ENCODE peak calls at places on chromosomes 11 and 22, in four cellular contexts. X, R, O and M are unnamed samples.

GRCh38 chr22:37676691-37677627 is 1.5 kb downstream of the LGALS1 start:
- DNase-seq in O (peak), R (peak), X (peak), M (peak)

GRCh38 chr11:74162688-74163467 is 7.9 kb downstream of the C2CD3 start:
- DNase-seq in O (no peak), X (no peak), R (no peak), M (no peak)

GRCh38 chr11:27281740-27282139 is 81.3 kb downstream of the CCDC34 start:
- DNase-seq in R (no peak), O (no peak), X (no peak), M (no peak)

GRCh38 chr22:22235564-22235963 is 9.0 kb upstream of the VPREB1 start:
- DNase-seq in R (no peak), X (no peak), O (no peak), M (peak)

GRCh38 chr11:65489061-65489705 is 9.7 kb upstream of the MALAT1 start:
- DNase-seq in X (peak), R (peak), O (no peak), M (peak)

GRCh38 chr11:134273317-134273712 is 2.9 kb upstream of the GLB1L3 start:
- DNase-seq in X (no peak), R (no peak), O (no peak), M (no peak)

GRCh38 chr11:57426439-57426753 is 525 bp downstream of the SLC43A3 start:
- DNase-seq in X (no peak), O (no peak), R (no peak), M (no peak)

GRCh38 chr11:71423181-71423790 is 24.9 kb downstream of the DHCR7 start:
- DNase-seq in O (no peak), R (no peak), X (no peak), M (no peak)

GRCh38 chr11:64924910-64925284 is 408 bp downstream of the PPP2R5B start:
- DNase-seq in X (no peak), O (no peak), R (no peak), M (no peak)

GRCh38 chr11:2375964-2376551 is 1.1 kb upstream of the CD81 start:
- DNase-seq in R (no peak), X (no peak), O (no peak), M (no peak)

GRCh38 chr22:28021116-28021997 is 102.3 kb upstream of the PITPNB start:
- DNase-seq in R (no peak), O (no peak), X (no peak), M (peak)

GRCh38 chr11:26931248-26931631 is 62.7 kb upstream of the FIBIN start:
- DNase-seq in X (no peak), O (no peak), R (no peak), M (no peak)

GRCh38 chr11:13480198-13480597 is 15.6 kb downstream of the PTH start:
- DNase-seq in X (no peak), O (no peak), R (no peak), M (no peak)

GRCh38 chr11:12693485-12694181 is 19.4 kb downstream of the TEAD1 start:
- DNase-seq in O (peak), X (no peak), R (peak), M (peak)

GRCh38 chr11:75673977-75674582 is 5.2 kb upstream of the MAP6 start:
- DNase-seq in O (no peak), X (no peak), R (no peak), M (peak)

GRCh38 chr11:40388097-40388818 is 1071.2 kb downstream of the LRRC4C start:
- DNase-seq in O (no peak), X (no peak), R (no peak), M (no peak)

GRCh38 chr11:2929511-2929879 is 275 bp upstream of the PHLDA2 start:
- DNase-seq in O (no peak), R (peak), X (no peak), M (no peak)

GRCh38 chr11:37984991-37985390 is 1387.0 kb upstream of the RAG2 start:
- DNase-seq in X (no peak), O (no peak), R (no peak), M (no peak)

GRCh38 chr22:37657590-37658132 is 862 bp upstream of the PDXP start:
- DNase-seq in R (no peak), X (no peak), O (no peak), M (no peak)

GRCh38 chr11:73810637-73811036 is 23.0 kb downstream of the MRPL48 start:
- DNase-seq in O (no peak), X (no peak), R (no peak), M (no peak)

GRCh38 chr22:36757608-36758220 is 18.2 kb downstream of the IFT27 start:
- DNase-seq in X (peak), R (peak), O (peak), M (peak)

GRCh38 chr11:104291646-104292045 is 127.7 kb upstream of the PDGFD start:
- DNase-seq in R (no peak), X (no peak), O (no peak), M (no peak)

GRCh38 chr11:65606876-65607613 is 7.0 kb downstream of the MAP3K11 start:
- DNase-seq in O (peak), X (peak), R (peak), M (peak)

GRCh38 chr11:43825217-43825816 is 55.3 kb upstream of the ALKBH3 start:
- DNase-seq in O (no peak), X (no peak), R (no peak), M (peak)

GRCh38 chr11:69904331-69905201 is 85.3 kb upstream of the FGF3 start:
- DNase-seq in X (no peak), R (no peak), O (no peak), M (no peak)

GRCh38 chr11:57604289-57605010 is 7.0 kb downstream of the SERPING1 start:
- DNase-seq in O (no peak), R (no peak), X (no peak), M (no peak)

GRCh38 chr22:36736701-36737320 is 33.3 kb upstream of the CACNG2 start:
- DNase-seq in O (no peak), X (no peak), R (no peak), M (peak)

GRCh38 chr11:62921573-62922188 is 518 bp upstream of the CHRM1 start:
- DNase-seq in R (no peak), O (no peak), X (no peak), M (no peak)

GRCh38 chr11:8097062-8097814 is 16.2 kb downstream of the TUB start:
- DNase-seq in X (no peak), R (no peak), O (no peak), M (peak)

GRCh38 chr22:45977003-45977395 is at the start of gene WNT7B:
- DNase-seq in X (no peak), O (no peak), R (no peak), M (no peak)
- H3K27ac ChIP-seq in X (no peak), O (no peak), R (no peak), M (no peak)

DNA sequence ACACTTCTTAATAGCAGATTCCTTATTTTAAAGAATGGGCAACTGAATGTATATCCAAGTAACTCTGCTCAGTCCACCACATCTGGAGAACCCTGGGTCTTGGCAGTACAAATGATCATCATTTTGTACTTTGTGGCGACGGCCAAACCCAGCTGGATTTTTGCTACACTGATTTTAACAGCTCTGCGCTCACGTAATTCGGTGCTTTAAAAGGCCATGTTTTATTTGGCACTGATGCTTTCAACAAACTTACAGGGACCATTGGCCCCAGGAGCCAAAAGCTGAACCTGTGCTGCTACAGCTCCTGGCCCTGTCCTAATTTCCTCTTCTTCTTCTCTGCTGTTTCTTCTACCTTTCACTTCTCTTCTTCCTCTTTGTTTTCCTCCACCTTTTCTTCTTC is 60.8 kb upstream of the PDE3B start:
- DNase-seq in O (no peak), X (no peak), R (no peak), M (no peak)
- H3K27ac ChIP-seq in O (no peak), X (no peak), R (no peak), M (no peak)

GRCh38 chr11:35321111-35321510 is 98.2 kb downstream of the SLC1A2 start:
- DNase-seq in O (no peak), X (no peak), R (no peak), M (no peak)
- H3K27ac ChIP-seq in O (no peak), X (no peak), R (peak), M (no peak)

GRCh38 chr11:85771568-85771967 is 39.4 kb downstream of the SYTL2 start:
- DNase-seq in O (no peak), R (no peak), X (no peak), M (no peak)
- H3K27ac ChIP-seq in O (no peak), R (no peak), X (no peak), M (no peak)

GRCh38 chr22:31585161-31585859 is 76.7 kb downstream of the PISD start:
- DNase-seq in X (no peak), R (no peak), O (no peak), M (no peak)
- H3K27ac ChIP-seq in X (no peak), R (peak), O (no peak), M (peak)

DNA sequence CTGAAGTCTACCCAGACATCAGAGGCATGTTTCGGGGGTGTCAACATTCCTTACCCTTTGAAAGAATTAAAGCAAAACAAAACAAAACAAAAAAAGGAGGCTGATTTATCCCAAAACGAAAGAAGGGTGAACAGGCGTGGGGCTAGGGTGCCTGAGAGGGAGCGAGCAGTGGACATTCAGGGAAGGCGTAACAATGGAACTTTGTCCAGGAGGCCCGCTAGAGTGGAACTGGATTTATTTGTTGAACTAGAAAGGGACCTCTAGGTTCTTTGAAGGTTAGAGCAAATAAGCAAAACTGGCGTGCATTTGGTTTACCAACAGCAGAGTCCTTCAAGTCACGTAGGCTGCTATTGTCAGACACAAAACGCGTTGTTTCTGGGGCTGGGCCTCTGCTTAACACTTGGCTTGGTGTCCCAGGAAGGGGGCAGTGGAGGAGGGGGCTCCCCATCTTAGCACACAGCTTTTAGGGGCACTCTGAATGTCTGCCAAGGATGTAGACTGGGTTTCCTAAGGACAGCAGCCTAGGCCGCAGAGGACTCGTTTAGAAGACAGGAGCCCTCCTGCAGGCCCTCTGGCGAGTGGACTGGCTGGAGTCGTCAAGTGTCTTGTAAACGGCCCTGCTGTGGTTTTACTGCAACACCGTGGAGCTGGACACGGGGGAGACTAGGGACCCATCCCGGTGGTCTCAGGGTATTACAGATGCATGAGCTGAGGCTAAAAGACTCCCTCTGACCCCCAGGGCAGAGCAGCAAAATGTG is 203.7 kb upstream of the SORL1-AS1 start:
- DNase-seq in X (no peak), O (no peak), R (no peak), M (peak)
- H3K27ac ChIP-seq in X (no peak), O (peak), R (peak), M (peak)

GRCh38 chr22:45127866-45128265 is 35.9 kb upstream of the NUP50 start:
- DNase-seq in R (no peak), O (no peak), X (no peak), M (no peak)

GRCh38 chr22:45125198-45125597 is 38.5 kb upstream of the NUP50 start:
- DNase-seq in R (no peak), O (peak), X (no peak), M (no peak)

GRCh38 chr22:45134313-45134712 is 29.4 kb upstream of the NUP50 start:
- DNase-seq in O (no peak), R (no peak), X (no peak), M (no peak)

GRCh38 chr22:45131749-45132148 is 32.0 kb upstream of the NUP50 start:
- DNase-seq in O (no peak), X (no peak), R (no peak), M (no peak)

DNA sequence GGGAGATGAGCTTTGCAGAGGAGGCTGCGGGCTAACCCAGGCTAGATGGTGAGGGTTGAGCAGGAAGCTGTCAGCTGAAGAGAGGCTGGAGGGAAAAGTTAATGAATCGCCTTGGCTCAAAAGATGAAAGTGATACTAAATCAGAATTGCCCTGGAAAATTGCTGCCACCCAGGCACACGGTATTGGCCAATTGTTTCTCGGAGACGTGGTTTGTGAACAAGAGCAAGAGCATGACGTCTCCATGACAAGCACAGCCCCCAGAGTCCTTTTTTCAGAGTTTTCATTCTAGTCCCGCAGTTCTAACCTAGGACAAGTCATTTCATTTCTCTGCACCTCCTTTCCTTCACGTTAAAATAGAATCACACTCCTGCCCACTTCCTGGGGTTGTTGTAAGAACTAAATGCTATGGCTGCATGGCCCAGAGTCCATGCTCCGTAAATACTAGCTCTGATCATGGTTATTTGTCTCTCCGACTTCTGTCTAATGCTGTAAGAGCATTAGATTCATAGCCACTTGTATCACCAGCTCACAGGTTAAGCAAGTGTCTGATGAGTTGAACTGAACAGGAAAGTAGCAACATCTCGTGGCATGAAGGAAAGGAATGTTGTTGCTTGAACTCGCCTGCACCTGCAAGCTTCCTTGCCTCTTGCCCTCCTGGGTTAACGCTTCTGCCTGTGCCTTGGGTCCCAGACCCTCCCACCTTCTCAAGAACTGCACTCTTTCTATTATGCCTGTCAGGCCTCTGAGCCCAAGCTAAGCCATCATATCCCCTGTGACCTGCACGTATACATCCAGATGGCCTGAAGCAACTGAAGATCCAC is 33.8 kb upstream of the NUP50 start:
- DNase-seq in O (no peak), X (no peak), R (no peak), M (no peak)
- H3K27ac ChIP-seq in O (no peak), X (no peak), R (no peak), M (no peak)

GRCh38 chr11:112852141-112852853 is 108.9 kb upstream of the NCAM1 start:
- DNase-seq in X (no peak), O (no peak), R (no peak), M (no peak)
- H3K27ac ChIP-seq in X (no peak), O (no peak), R (no peak), M (no peak)

DNA sequence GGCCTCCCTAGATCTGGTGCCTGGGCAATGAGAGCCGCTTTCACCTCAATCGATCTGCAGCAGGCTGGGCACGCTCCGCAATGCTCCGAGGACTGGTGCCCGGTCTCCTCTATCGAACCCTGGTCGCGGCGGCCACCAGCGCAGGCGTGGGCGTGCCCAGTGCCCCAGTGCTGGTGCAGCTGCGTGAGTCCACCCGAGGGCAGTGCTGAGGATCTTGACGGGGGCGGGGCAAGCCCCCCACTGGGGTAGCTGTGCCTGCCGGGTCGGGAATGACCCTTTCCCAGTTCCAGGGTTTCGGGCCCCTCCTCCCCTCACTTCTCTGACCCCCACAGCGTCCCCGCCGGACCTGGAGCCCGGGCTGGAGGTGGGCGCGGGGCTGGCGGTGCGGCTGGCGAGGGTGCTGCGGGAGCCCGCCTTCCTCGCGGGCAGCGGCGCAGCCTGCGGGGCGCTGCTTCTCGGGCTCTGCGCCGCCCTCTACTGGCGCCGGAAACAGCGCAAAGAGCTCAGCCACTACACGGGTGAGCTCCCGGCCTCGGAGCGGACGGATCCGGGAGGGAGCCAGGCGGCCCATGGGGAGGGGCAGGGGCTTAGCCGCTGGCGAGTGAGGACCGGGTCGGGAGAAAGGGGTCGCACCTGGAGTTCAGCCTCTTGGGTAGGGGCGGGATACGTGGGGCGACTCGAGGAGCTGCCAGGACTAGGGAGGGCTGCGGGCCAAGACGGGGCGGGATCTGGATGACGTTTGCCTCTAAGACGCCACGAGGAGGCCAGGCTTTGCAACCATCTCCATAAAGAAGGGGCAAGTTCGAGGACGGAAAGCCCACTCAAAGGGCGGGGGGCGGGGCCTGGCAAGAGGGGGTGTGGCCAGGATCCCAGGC is 10.9 kb downstream of the ROBO3 start:
- DNase-seq in X (peak), O (peak), R (peak), M (peak)
- H3K27ac ChIP-seq in X (peak), O (peak), R (peak), M (peak)

GRCh38 chr11:15801126-15801525 is 555.2 kb downstream of the SOX6 start:
- DNase-seq in R (no peak), O (no peak), X (no peak), M (no peak)

GRCh38 chr11:15795378-15795777 is 561.0 kb downstream of the SOX6 start:
- DNase-seq in R (no peak), X (no peak), O (no peak), M (no peak)

GRCh38 chr11:15801616-15802015 is 554.7 kb downstream of the SOX6 start:
- DNase-seq in X (no peak), R (no peak), O (no peak), M (no peak)

GRCh38 chr11:15805726-15806125 is 550.6 kb downstream of the SOX6 start:
- DNase-seq in X (no peak), O (no peak), R (no peak), M (no peak)

DNA sequence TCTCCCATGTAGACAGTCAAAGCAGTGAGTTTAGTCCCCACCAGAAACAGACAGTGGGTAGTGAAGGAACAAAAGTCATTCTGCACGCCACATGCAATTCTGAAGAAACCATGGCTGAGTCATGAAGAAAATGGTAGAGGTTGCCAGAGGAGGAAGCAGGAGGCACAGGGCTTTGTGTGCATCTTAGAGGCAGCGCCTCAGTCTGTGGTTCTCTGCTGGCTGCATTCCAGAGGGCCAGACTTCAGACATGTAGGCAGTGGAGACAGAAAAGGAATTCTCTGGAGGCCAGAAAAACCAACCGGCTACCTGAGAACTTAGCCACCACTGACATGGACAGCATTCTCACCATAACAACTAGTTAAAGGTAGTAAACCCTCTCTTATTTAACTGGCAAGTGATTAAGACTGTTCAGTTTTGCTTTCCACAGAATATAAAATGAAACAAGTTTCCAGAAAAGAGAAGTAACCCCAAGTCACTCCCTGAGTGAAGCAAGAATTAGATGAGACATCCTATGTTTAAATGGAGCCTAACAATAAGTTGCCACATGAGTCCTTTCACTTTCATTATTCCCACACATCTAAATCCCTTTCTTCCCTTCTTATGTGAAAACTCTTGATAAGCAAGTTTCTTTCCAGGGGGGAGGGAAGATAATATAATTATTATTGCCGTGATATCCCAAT is 556.1 kb downstream of the SOX6 start:
- DNase-seq in R (peak), X (no peak), O (no peak), M (peak)
- H3K27ac ChIP-seq in R (no peak), X (no peak), O (peak), M (no peak)